ENCODE peak calls at places on chromosomes 16 and 17, in six cellular contexts. O is A549, U is upper lobe of left lung, T is adrenal gland, A is HepG2, Q is heart left ventricle. I is an unnamed sample.

GRCh38 chr16:56583351-56583910 is 5.9 kb upstream of the MT3 start:
- DNase-seq in O (no peak), Q (no peak), U (no peak), A (no peak), T (no peak), I (no peak)

GRCh38 chr16:53078247-53078646 is 23.5 kb downstream of the CHD9 start:
- DNase-seq in U (no peak), Q (no peak), O (no peak), A (no peak), T (no peak), I (no peak)

GRCh38 chr17:15233022-15233805 is 31.9 kb downstream of the PMP22 start:
- DNase-seq in O (peak; percentile 59), U (peak; percentile 48), A (peak; percentile 60), Q (no peak), T (no peak), I (no peak)

GRCh38 chr17:38653679-38654078 is 21.1 kb downstream of the EPOP start:
- DNase-seq in Q (no peak), O (no peak), T (no peak), U (no peak), A (no peak), I (no peak)

GRCh38 chr17:83053779-83054451 is 25.5 kb upstream of the METRNL start:
- DNase-seq in Q (peak; percentile 71), T (peak; percentile 60), A (no peak), O (no peak), U (peak; percentile 84), I (no peak)

GRCh38 chr16:30541502-30542329 is 7.1 kb upstream of the ZNF747 start:
- DNase-seq in Q (no peak), A (peak; percentile 47), O (no peak), U (no peak), T (no peak), I (no peak)

GRCh38 chr16:81254919-81255526 is 16.5 kb downstream of the BCO1 start:
- DNase-seq in A (no peak), T (no peak), O (no peak), Q (no peak), U (no peak), I (no peak)

GRCh38 chr17:63665527-63666214 is 34.3 kb downstream of the LIMD2 start:
- DNase-seq in T (peak; percentile 30), A (no peak), Q (no peak), O (no peak), U (peak; percentile 57), I (no peak)

GRCh38 chr16:82703156-82703555 is 76.4 kb downstream of the CDH13 start:
- DNase-seq in A (no peak), Q (no peak), T (no peak), O (no peak), U (no peak), I (no peak)

GRCh38 chr17:76562734-76563148 is 22.9 kb downstream of the PRCD start:
- DNase-seq in Q (no peak), U (no peak), O (no peak), T (peak; percentile 77), A (no peak), I (no peak)

GRCh38 chr17:76458580-76459490 is 5.9 kb upstream of the UBE2O start:
- DNase-seq in A (peak; percentile 71), T (peak; percentile 60), U (peak; percentile 54), O (peak; percentile 91), Q (peak; percentile 43), I (no peak)

GRCh38 chr17:81037026-81037782 is 2.3 kb downstream of the BAIAP2 start:
- DNase-seq in A (peak; percentile 41), Q (peak; percentile 86), O (no peak), T (peak; percentile 72), U (peak; percentile 85), I (no peak)

GRCh38 chr17:42673266-42673884 is 3.4 kb downstream of the PLEKHH3 start:
- DNase-seq in O (no peak), Q (peak; percentile 64), T (no peak), U (no peak), A (no peak), I (no peak)

GRCh38 chr16:69890891-69891282 is 60.2 kb upstream of the CLEC18A start:
- DNase-seq in A (no peak), Q (no peak), T (no peak), U (no peak), O (no peak), I (no peak)

GRCh38 chr17:42027540-42027889 is 7.6 kb downstream of the NKIRAS2 start:
- DNase-seq in T (no peak), U (no peak), A (no peak), O (no peak), Q (no peak), I (no peak)

GRCh38 chr17:50457621-50458020 is 11.1 kb downstream of the CHAD start:
- DNase-seq in O (no peak), A (no peak), U (no peak), Q (no peak), T (no peak), I (no peak)

GRCh38 chr17:9383828-9384227 is 191.8 kb downstream of the STX8 start:
- DNase-seq in T (no peak), A (no peak), Q (no peak), U (no peak), O (no peak), I (no peak)

DNA sequence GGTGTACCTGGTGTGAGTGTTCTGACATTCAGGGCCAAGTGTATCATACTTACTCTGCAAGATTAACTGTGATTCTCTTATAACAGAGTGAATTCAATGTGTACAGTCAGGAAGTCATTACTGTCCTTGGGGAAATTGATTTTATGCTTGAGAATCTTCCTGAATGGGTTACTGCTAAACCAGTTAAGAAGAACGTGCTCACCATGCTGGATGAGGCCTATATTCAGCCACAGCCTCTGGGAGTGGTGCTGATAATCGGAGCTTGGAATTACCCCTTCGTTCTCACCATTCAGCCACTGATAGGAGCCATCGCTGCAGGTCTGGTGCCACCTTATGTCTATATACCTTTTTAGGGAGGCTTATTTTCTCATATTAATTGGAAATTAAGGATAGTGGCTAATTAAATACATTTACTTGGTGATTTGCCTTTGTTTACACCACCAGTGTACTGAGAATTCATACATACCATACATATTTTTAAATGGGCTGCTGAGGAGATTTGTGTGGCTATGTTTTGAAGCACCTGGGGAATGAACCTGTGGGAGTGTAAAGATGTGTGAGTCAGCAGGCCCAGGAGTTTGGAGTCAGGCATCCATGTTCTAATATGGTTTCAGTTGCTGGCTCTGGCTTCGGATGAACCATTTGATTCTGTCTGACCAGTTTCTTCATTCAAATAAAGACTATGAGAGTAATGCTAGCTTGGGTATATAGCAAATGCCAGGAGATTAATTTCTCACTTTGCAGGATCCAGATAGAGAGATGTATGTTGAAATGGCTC is 3.1 kb downstream of the ALDH3A2 start:
- DNase-seq in U (no peak), Q (no peak), O (no peak), T (no peak), A (no peak), I (no peak)
- H3K27ac ChIP-seq in U (peak overlapping the region; percentile 24), Q (no peak overlapping the region), O (peak overlapping the region; percentile 40), T (peak overlapping the region; percentile 69), A (peak overlapping the region; percentile 56), I (peak overlapping the region; percentile 99)

GRCh38 chr17:7014261-7014994 is 2.0 kb downstream of the RNASEK start:
- DNase-seq in A (peak; percentile 90), O (peak; percentile 96), T (peak; percentile 98), Q (peak; percentile 99), U (peak; percentile 99), I (peak; percentile 88)

GRCh38 chr17:7016886-7017826 is 4.7 kb downstream of the RNASEK start:
- DNase-seq in U (no peak), A (no peak), Q (no peak), T (peak; percentile 35), O (no peak), I (no peak)

GRCh38 chr17:7016406-7016805 is 4.0 kb downstream of the RNASEK start:
- DNase-seq in O (no peak), A (no peak), U (no peak), Q (no peak), T (no peak), I (no peak)

GRCh38 chr17:7015587-7016020 is 3.2 kb downstream of the RNASEK start:
- DNase-seq in T (peak; percentile 39), Q (no peak), O (no peak), A (no peak), U (no peak), I (no peak)

DNA sequence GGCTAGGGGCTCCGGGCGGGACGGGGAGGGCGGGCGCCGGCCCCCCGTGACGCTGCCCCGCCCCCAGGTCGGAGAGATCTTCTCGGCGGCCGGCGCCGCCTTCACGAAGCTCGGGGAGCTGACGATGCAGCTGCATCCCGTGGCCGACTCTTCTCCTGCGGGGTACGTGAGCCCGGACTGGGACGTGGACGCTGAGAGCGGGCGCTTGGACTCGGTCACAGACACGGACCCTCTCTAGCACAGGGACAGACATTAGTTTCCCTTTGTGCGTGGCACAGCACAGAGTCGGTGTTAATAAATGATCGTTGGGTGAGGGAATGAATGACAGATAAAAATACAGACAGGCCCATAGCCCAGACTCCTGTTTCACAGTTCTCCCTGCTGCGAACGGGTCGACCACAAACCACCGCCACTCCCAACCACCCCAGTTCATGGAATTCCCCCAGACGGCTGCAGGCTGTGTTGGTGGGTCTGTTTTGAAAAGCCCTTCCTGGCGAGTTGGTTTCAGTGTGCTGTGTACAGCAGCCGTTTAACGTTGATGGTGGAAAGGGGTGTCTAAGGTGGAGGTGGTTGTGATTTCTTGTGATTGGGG is 2.7 kb downstream of the RNASEK start:
- DNase-seq in T (no peak), O (no peak), Q (no peak), U (peak; percentile 49), A (no peak), I (no peak)
- TF ChIP-seq POLR2A in T (no peak), O (peak; percentile 67), Q (no peak), U (peak; percentile 29), A (no peak), I (no peak)

GRCh38 chr16:22402191-22402590 is 27.8 kb upstream of the CDR2 start:
- DNase-seq in A (no peak), T (no peak), O (no peak), Q (no peak), U (no peak), I (no peak)
- H3K27ac ChIP-seq in A (no peak overlapping the region), T (no peak overlapping the region), O (peak overlapping the region; percentile 65), Q (no peak overlapping the region), U (no peak overlapping the region), I (no peak overlapping the region)

GRCh38 chr16:87459027-87459426 is 33.8 kb downstream of the ZCCHC14 start:
- DNase-seq in U (no peak), A (no peak), Q (no peak), O (no peak), T (no peak), I (no peak)

GRCh38 chr16:87458424-87458915 is 34.4 kb downstream of the ZCCHC14 start:
- DNase-seq in T (no peak), U (no peak), O (no peak), Q (no peak), A (no peak), I (no peak)

GRCh38 chr16:87457724-87458423 is 35.0 kb downstream of the ZCCHC14 start:
- DNase-seq in Q (no peak), O (no peak), A (no peak), U (no peak), T (no peak), I (no peak)

GRCh38 chr16:87459833-87460232 is 33.0 kb downstream of the ZCCHC14 start:
- DNase-seq in A (no peak), T (no peak), U (no peak), O (no peak), Q (no peak), I (no peak)

DNA sequence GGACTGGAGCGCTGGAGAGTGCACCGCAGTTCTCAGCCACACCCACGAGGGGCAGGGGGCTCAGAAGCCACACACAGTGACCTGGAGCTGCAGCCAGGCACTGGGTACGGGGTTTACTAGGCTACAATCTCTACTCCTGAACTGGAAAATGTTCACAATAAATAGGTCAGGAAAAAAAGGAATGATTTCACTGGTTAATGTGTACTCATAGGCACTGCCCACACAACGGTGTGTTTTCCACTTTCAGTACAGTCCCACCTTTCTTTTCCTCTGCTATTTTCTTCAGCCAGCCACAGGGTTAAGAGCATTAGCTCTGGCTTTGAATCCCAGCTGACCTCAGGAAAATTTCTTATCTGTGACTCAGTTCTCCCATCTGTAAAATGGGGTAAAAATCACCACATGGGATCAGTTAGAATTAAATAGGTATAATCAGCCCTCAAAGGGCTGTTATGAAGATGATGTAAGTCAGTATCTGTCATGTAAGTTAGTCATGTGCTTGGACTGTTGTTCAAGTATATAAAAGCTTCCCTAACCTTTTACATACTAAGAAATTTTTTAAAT is 35.7 kb downstream of the ZCCHC14 start:
- DNase-seq in A (no peak), Q (no peak), O (no peak), T (no peak), U (no peak), I (no peak)
- TF ChIP-seq POLR2A in A (no peak), Q (no peak), O (no peak), T (no peak), U (no peak), I (no peak)

I was measured in esophagus squamous epithelium.